ENCODE peak calls at places on chromosomes 13 and 19, in seven cellular contexts. J is IMR-90, D is H9, H is H1, M is neuronal stem cell, R is mesendoderm, V is trophoblast cell. Q is an unnamed sample.

GRCh38 chr13:29771247-29771646 is 79.2 kb downstream of the UBL3 start:
- DNase-seq in V (peak; percentile 77), H (no peak), D (no peak), J (peak; percentile 49), R (peak; percentile 35), M (peak; percentile 21), Q (peak; percentile 52)

GRCh38 chr13:89740994-89741678 is 1606.4 kb upstream of the MIR17HG start:
- DNase-seq in H (no peak), J (no peak), R (no peak), D (no peak), V (no peak), M (no peak), Q (no peak)

GRCh38 chr13:100234524-100235136 is 145.7 kb downstream of the PCCA start:
- DNase-seq in J (peak; percentile 55), R (peak; percentile 45), H (no peak), D (no peak), M (no peak), V (no peak), Q (peak; percentile 15)

GRCh38 chr13:111434578-111435159 is 114.2 kb downstream of the TEX29 start:
- DNase-seq in R (no peak), D (no peak), M (no peak), J (no peak), H (no peak), V (no peak), Q (no peak)

GRCh38 chr13:100203696-100204367 is 114.9 kb downstream of the PCCA start:
- DNase-seq in R (no peak), M (no peak), H (no peak), V (no peak), J (peak; percentile 78), D (no peak), Q (peak; percentile 60)

GRCh38 chr13:36344886-36345437 is 1.2 kb downstream of the SPART start:
- DNase-seq in J (no peak), H (no peak), V (no peak), D (no peak), M (no peak), R (no peak), Q (no peak)

GRCh38 chr19:40718774-40719391 is 2.0 kb downstream of the ITPKC start:
- DNase-seq in H (no peak), M (no peak), J (peak; percentile 40), D (peak; percentile 57), R (peak; percentile 53), V (peak; percentile 86), Q (peak; percentile 56)

GRCh38 chr19:40578442-40578908 is 1.8 kb downstream of the SHKBP1 start:
- DNase-seq in H (no peak), M (no peak), D (peak; percentile 92), R (peak; percentile 96), J (peak; percentile 41), V (no peak), Q (peak; percentile 31)

GRCh38 chr19:48945415-48945814 is 9.3 kb upstream of the BAX start:
- DNase-seq in D (no peak), R (no peak), V (peak; percentile 88), M (no peak), H (no peak), J (no peak), Q (no peak)

GRCh38 chr19:18710986-18711751 is 27.7 kb downstream of the CRTC1 start:
- DNase-seq in V (peak; percentile 63), H (no peak), J (peak; percentile 78), R (no peak), M (no peak), D (no peak), Q (no peak)

GRCh38 chr13:34044660-34045080 is 226.7 kb downstream of the RFC3 start:
- DNase-seq in D (no peak), V (peak; percentile 62), M (no peak), H (no peak), R (no peak), J (peak; percentile 33), Q (peak; percentile 61)

GRCh38 chr19:10491472-10492047 is 11.6 kb downstream of the KEAP1 start:
- DNase-seq in H (no peak), R (no peak), M (no peak), D (no peak), J (no peak), V (no peak), Q (no peak)

GRCh38 chr19:46739290-46739771 is 6.5 kb upstream of the FKRP start:
- DNase-seq in V (no peak), R (no peak), M (no peak), H (no peak), D (no peak), J (no peak), Q (no peak)

GRCh38 chr13:97395437-97396136 is 38.4 kb upstream of the RAP2A start:
- DNase-seq in V (peak; percentile 44), J (peak; percentile 66), M (no peak), H (no peak), D (no peak), R (no peak), Q (peak; percentile 15)

GRCh38 chr19:5340637-5341447 is at the start of gene PTPRS:
- DNase-seq in M (peak; percentile 84), R (peak; percentile 91), V (peak; percentile 92), H (peak; percentile 33), D (peak; percentile 88), J (peak; percentile 74), Q (peak; percentile 75)

GRCh38 chr19:347946-348861 is 3.6 kb upstream of the MIER2 start:
- DNase-seq in V (peak; percentile 56), J (no peak), H (no peak), D (peak; percentile 70), R (peak; percentile 35), M (no peak), Q (peak; percentile 25)

GRCh38 chr13:82878536-82878935 is 1003.7 kb downstream of the SLITRK1 start:
- DNase-seq in M (no peak), D (no peak), J (no peak), R (no peak), V (peak; percentile 5), H (no peak), Q (peak; percentile 14)

GRCh38 chr13:44373601-44374347 is at the start of gene SERP2:
- DNase-seq in R (peak; percentile 76), V (peak; percentile 30), J (no peak), M (peak; percentile 41), H (peak; percentile 49), D (peak; percentile 90), Q (no peak)

DNA sequence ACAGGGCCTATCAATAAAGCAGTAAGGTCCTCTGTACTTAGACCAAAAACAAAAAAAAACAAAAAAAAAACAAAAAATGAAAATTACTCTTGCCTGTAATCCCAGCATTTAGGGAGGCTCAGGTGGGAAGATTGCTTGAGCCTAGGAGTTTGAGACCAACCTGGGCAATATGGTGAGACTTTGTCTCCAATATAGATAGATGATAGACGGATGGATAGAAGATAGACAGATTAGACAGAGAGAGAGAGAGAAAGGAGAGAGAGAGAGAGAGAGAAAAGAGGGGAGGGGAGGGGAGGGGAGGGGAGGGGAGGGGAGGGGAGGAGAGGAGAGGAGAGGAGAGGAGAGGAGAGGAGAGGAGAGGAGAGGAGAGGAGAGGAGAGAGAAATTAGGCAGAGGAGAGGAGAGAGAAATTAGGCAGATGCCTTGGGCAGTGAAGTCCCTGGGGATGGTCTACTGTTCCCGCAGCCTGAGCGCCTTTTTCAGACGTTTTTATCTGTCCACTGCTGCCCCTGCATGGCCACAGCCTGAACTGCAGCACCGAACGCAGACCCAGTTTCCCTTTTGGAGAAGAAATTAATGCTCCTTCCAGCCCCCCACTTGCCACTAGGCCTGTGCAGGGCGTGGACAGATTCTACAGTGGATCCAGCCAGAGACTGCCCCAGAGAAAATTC is 9.8 kb upstream of the ZNF627 start:
- DNase-seq in M (peak; percentile 56), D (peak; percentile 81), J (peak; percentile 60), H (peak; percentile 33), R (peak; percentile 65), V (peak; percentile 81), Q (peak; percentile 71)
- H3K9ac ChIP-seq in M (no peak overlapping the region), D (no peak overlapping the region), J (no peak overlapping the region), H (no peak overlapping the region), R (no peak overlapping the region), V (no peak overlapping the region), Q (peak overlapping the region; percentile 69)

GRCh38 chr19:38977445-38978314 is 2.1 kb upstream of the FBXO17 start:
- DNase-seq in J (peak; percentile 50), H (no peak), R (no peak), V (no peak), M (no peak), D (no peak), Q (peak; percentile 67)

GRCh38 chr19:38975214-38975860 is at the start of gene FBXO17:
- DNase-seq in D (peak; percentile 67), J (peak; percentile 63), H (no peak), M (peak; percentile 50), V (peak; percentile 38), R (peak; percentile 72), Q (peak; percentile 72)

GRCh38 chr19:38975861-38976271 is 324 bp upstream of the FBXO17 start:
- DNase-seq in R (peak; percentile 74), H (no peak), V (peak; percentile 12), D (peak; percentile 56), M (peak; percentile 37), J (peak; percentile 31), Q (peak; percentile 61)

GRCh38 chr19:38971672-38972071 is 3.9 kb downstream of the FBXO17 start:
- DNase-seq in D (no peak), M (no peak), H (no peak), V (no peak), J (no peak), R (no peak), Q (no peak)

DNA sequence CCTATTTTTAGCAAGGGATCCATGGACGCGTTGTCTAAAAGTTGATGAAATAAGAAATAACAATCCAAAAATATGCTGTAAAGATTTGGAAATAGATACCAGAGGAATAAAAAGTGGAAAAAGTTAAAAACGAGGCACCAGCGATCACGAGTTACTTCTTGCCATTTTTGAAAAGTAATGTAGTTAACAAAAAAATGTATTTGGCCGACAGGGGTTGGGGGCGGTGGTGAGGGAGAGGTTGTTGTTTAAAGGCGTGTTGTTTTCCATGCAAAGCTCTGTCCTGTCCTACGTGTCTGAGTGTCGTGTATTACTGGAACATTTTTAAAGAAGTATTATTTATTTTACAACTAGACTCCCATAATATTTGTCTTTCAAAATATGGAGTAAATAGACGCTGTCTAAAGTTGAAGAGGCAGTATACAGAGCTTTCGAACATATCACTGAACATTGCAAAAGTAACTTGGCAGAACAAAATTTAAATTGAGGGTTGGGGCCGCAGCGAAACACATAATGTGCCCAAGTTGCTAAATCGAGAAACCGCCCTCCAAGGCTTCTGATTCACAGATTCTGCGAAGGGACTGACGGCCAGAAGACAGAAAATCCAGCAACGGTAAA is 836 bp downstream of the FBXO17 start:
- DNase-seq in V (no peak), D (no peak), H (no peak), M (no peak), J (no peak), R (no peak), Q (no peak)
- H2BK5ac ChIP-seq in V (no peak overlapping the region), D (no peak overlapping the region), H (no peak overlapping the region), M (no peak overlapping the region), J (peak overlapping the region; percentile 43), R (no peak overlapping the region), Q (no peak overlapping the region)

GRCh38 chr13:101258509-101258908 is 157.8 kb downstream of the NALCN start:
- DNase-seq in D (no peak), V (no peak), H (no peak), M (no peak), R (peak; percentile 5), J (no peak), Q (no peak)
- H3K4me2 ChIP-seq in D (no peak overlapping the region), V (no peak overlapping the region), H (no peak overlapping the region), M (no peak overlapping the region), R (no peak overlapping the region), J (no peak overlapping the region), Q (no peak overlapping the region)

DNA sequence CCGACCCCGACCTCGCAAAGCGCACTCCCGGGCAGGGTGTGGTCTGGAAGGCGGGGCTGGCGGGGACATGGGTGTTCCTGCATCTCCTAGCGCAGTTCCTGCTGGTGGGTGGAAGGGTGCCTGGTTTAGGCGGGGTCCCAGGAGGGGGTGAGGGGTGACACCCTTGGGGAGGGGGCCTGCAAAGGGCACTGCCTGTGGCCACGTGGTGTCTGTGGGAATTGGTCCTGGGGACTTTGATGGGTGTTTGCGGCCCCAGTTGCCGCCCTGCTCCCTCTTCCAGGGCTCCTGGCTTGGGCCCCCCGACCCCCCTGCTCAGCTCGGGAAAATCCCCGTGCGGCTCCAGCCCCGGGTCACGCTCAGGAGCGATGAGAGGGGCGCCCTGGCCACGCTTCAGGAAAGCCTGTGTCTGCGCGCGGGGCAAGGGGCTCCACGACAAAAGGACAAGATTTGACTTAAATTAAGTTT is 19.1 kb downstream of the WTIP start:
- DNase-seq in D (no peak), M (no peak), R (no peak), H (no peak), J (no peak), V (no peak), Q (no peak)
- H3K9ac ChIP-seq in D (no peak overlapping the region), M (peak overlapping the region; percentile 24), R (no peak overlapping the region), H (no peak overlapping the region), J (no peak overlapping the region), V (no peak overlapping the region), Q (no peak overlapping the region)

Q was measured in mesenchymal stem cell.